ENCODE peak calls at places on chromosomes 4 and X, in seven cellular contexts. L, A, T, U, D, M and J are unnamed samples.

GRCh38 chrX:40153335-40154221 is 55.8 kb upstream of the BCOR start:
- DNase-seq in L (peak), A (no peak), T (peak), U (peak), D (peak), M (peak), J (no peak)

GRCh38 chr4:134585972-134586371 is 384.4 kb upstream of the PABPC4L start:
- DNase-seq in L (no peak), A (peak), T (no peak), U (no peak), D (no peak), M (no peak), J (no peak)

GRCh38 chrX:115563633-115564182 is 2.7 kb downstream of the PLS3 start:
- DNase-seq in L (peak), A (peak), T (peak), U (peak), D (no peak), M (peak), J (peak)

GRCh38 chr4:70829492-70829891 is 10.2 kb downstream of the GRSF1 start:
- DNase-seq in L (no peak), A (no peak), T (no peak), U (no peak), D (no peak), M (no peak), J (no peak)

GRCh38 chrX:142251665-142252064 is 46.6 kb upstream of the MAGEC2 start:
- DNase-seq in L (peak), A (no peak), T (no peak), U (no peak), D (no peak), M (peak), J (no peak)

GRCh38 chr4:118327554-118328241 is 25.1 kb downstream of the PRSS12 start:
- DNase-seq in L (no peak), A (no peak), T (peak), U (no peak), D (no peak), M (no peak), J (peak)

GRCh38 chrX:46803140-46803539 is 33.7 kb upstream of the RP2 start:
- DNase-seq in L (peak), A (no peak), T (peak), U (no peak), D (no peak), M (peak), J (peak)

GRCh38 chr4:84684361-84684760 is 101.4 kb downstream of the CDS1 start:
- DNase-seq in L (no peak), A (no peak), T (no peak), U (no peak), D (no peak), M (no peak), J (no peak)

GRCh38 chrX:97860206-97860605 is 976.5 kb downstream of the RPA4 start:
- DNase-seq in L (peak), A (no peak), T (peak), U (no peak), D (no peak), M (no peak), J (no peak)

GRCh38 chr4:176303938-176304337 is 15.8 kb upstream of the SPCS3 start:
- DNase-seq in L (no peak), A (no peak), T (no peak), U (no peak), D (no peak), M (no peak), J (no peak)

GRCh38 chr4:69773443-69773842 is 13.0 kb upstream of the SULT1B1 start:
- DNase-seq in L (no peak), A (peak), T (no peak), U (no peak), D (no peak), M (peak), J (peak)

GRCh38 chr4:85084371-85085170 is 118.1 kb upstream of the WDFY3 start:
- DNase-seq in L (peak), A (peak), T (peak), U (peak), D (no peak), M (peak), J (peak)

GRCh38 chrX:1249101-1249887 is 19.3 kb upstream of the CSF2RA start:
- DNase-seq in L (peak), A (no peak), T (peak), U (peak), D (peak), M (peak), J (no peak)

GRCh38 chrX:64398088-64398487 is 2.8 kb upstream of the MTMR8 start:
- DNase-seq in L (no peak), A (no peak), T (no peak), U (no peak), D (no peak), M (no peak), J (no peak)

GRCh38 chrX:57453901-57454300 is 137.9 kb upstream of the ZXDB start:
- DNase-seq in L (peak), A (peak), T (peak), U (peak), D (no peak), M (peak), J (peak)

GRCh38 chr4:99180367-99181169 is 36.5 kb upstream of the ADH4 start:
- DNase-seq in L (peak), A (peak), T (peak), U (no peak), D (peak), M (no peak), J (peak)

GRCh38 chrX:13821740-13822139 is 4.8 kb upstream of the GPM6B start:
- DNase-seq in L (no peak), A (no peak), T (no peak), U (no peak), D (no peak), M (no peak), J (no peak)

GRCh38 chrX:150405006-150405405 is 41.9 kb downstream of the MAMLD1 start:
- DNase-seq in L (no peak), A (no peak), T (peak), U (no peak), D (no peak), M (no peak), J (peak)

GRCh38 chr4:47471591-47471990 is 8.1 kb upstream of the COMMD8 start:
- DNase-seq in L (no peak), A (no peak), T (no peak), U (no peak), D (no peak), M (no peak), J (no peak)

GRCh38 chrX:23803931-23804381 is 21.0 kb downstream of the SAT1 start:
- DNase-seq in L (peak), A (peak), T (peak), U (no peak), D (no peak), M (peak), J (peak)

GRCh38 chr4:38743866-38744265 is 38.9 kb downstream of the TLR10 start:
- DNase-seq in L (no peak), A (peak), T (peak), U (no peak), D (no peak), M (no peak), J (no peak)

GRCh38 chrX:40418413-40419195 is 162.2 kb upstream of the ATP6AP2 start:
- DNase-seq in L (peak), A (no peak), T (no peak), U (no peak), D (no peak), M (no peak), J (no peak)

GRCh38 chrX:103396186-103396585 is 19.8 kb downstream of the BEX3 start:
- DNase-seq in L (no peak), A (peak), T (peak), U (no peak), D (no peak), M (no peak), J (peak)

GRCh38 chr4:122963222-122963621 is 40.8 kb upstream of the NUDT6 start:
- DNase-seq in L (peak), A (peak), T (peak), U (no peak), D (no peak), M (no peak), J (peak)

GRCh38 chr4:20020049-20020448 is 231.7 kb upstream of the SLIT2 start:
- DNase-seq in L (peak), A (no peak), T (no peak), U (no peak), D (no peak), M (no peak), J (no peak)

GRCh38 chr4:123848615-123849014 is 452.0 kb downstream of the SPRY1 start:
- DNase-seq in L (no peak), A (peak), T (no peak), U (no peak), D (no peak), M (no peak), J (peak)

GRCh38 chr4:5460106-5460801 is 248.1 kb downstream of the EVC2 start:
- DNase-seq in L (peak), A (peak), T (peak), U (no peak), D (no peak), M (peak), J (peak)

GRCh38 chrX:25006586-25007058 is 9.1 kb downstream of the ARX start:
- DNase-seq in L (no peak), A (no peak), T (no peak), U (no peak), D (no peak), M (no peak), J (no peak)

GRCh38 chr4:4260185-4260751 is 12.2 kb upstream of the TMEM128 start:
- DNase-seq in L (peak), A (peak), T (peak), U (peak), D (no peak), M (peak), J (peak)

GRCh38 chr4:85381968-85382367 is 93.0 kb upstream of the ARHGAP24 start:
- DNase-seq in L (no peak), A (no peak), T (no peak), U (no peak), D (no peak), M (no peak), J (no peak)

GRCh38 chr4:183326853-183327252 is 4.6 kb upstream of the CLDN24 start:
- DNase-seq in L (peak), A (no peak), T (peak), U (no peak), D (no peak), M (no peak), J (no peak)

GRCh38 chr4:104475652-104476051 is 19.0 kb downstream of the CXXC4 start:
- DNase-seq in L (no peak), A (no peak), T (no peak), U (no peak), D (no peak), M (no peak), J (no peak)

GRCh38 chr4:3518941-3519340 is 13.3 kb downstream of the LRPAP1 start:
- DNase-seq in L (no peak), A (no peak), T (no peak), U (no peak), D (no peak), M (no peak), J (no peak)

GRCh38 chr4:37719021-37719420 is 32.8 kb upstream of the RELL1 start:
- DNase-seq in L (peak), A (no peak), T (no peak), U (no peak), D (no peak), M (no peak), J (no peak)

GRCh38 chrX:48467331-48467761 is 2.7 kb downstream of the SLC38A5 start:
- DNase-seq in L (no peak), A (no peak), T (no peak), U (no peak), D (no peak), M (no peak), J (no peak)
- H3K4me3 ChIP-seq in L (no peak), A (peak), T (peak), U (peak), D (no peak), M (no peak), J (peak)

GRCh38 chr4:138050601-138051000 is 191.5 kb downstream of the SLC7A11 start:
- DNase-seq in L (no peak), A (no peak), T (peak), U (no peak), D (no peak), M (no peak), J (no peak)
- TF ChIP-seq CTCF in L (no peak), A (no peak), T (peak), U (no peak), D (no peak), M (no peak), J (no peak)

GRCh38 chr4:141636771-141637460 is 533 bp downstream of the IL15 start:
- DNase-seq in L (peak), A (peak), T (peak), U (peak), D (peak), M (peak), J (peak)
- H3K4me3 ChIP-seq in L (peak), A (peak), T (peak), U (peak), D (peak), M (peak), J (peak)

GRCh38 chr4:6885953-6886557 is 23.6 kb upstream of the TBC1D14 start:
- DNase-seq in L (peak), A (peak), T (peak), U (no peak), D (peak), M (peak), J (peak)
- TF ChIP-seq CTCF in L (peak), A (peak), T (peak), U (peak), D (no peak), M (peak), J (peak)

GRCh38 chr4:184621518-184621917 is 27.7 kb downstream of the CASP3 start:
- DNase-seq in L (no peak), A (no peak), T (no peak), U (no peak), D (no peak), M (no peak), J (no peak)

GRCh38 chr4:184614509-184614908 is 34.7 kb downstream of the CASP3 start:
- DNase-seq in L (no peak), A (no peak), T (no peak), U (no peak), D (no peak), M (no peak), J (no peak)

GRCh38 chr4:184620208-184620867 is 28.9 kb downstream of the CASP3 start:
- DNase-seq in L (no peak), A (no peak), T (no peak), U (no peak), D (no peak), M (no peak), J (no peak)

GRCh38 chr4:184616633-184617471 is 32.4 kb downstream of the CASP3 start:
- DNase-seq in L (no peak), A (no peak), T (no peak), U (peak), D (no peak), M (no peak), J (peak)

DNA sequence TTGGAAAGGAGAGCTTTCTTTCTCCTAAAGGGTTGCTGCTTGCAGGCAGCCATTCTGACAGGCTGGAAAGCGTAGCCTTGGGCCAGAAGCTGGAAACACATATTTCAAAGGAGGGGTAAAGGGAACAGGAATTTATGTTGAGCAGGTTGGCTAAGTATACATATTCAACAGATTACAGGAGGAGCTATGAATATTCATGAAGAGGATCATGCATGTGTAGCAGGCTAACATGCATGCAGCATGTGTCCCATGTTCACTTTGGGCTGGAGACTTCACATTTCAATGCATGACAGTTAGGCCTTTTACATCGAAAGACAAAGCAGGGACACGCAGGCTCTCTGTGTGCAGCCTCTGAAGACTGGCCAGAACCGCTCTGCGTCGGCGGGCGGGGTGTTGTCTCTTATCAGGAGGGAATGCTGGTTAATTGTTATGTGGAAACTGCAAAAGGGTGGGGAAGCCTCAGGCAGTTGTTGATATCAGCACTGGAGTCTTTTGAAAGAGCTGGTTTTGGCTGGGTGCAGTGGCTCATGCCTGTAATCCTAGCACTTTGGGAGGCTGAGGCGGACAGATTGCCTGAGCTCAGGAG is 31.5 kb downstream of the CASP3 start:
- DNase-seq in L (no peak), A (peak), T (no peak), U (no peak), D (no peak), M (no peak), J (peak)
- H3K4me3 ChIP-seq in L (no peak), A (no peak), T (no peak), U (no peak), D (no peak), M (no peak), J (no peak)

DNA sequence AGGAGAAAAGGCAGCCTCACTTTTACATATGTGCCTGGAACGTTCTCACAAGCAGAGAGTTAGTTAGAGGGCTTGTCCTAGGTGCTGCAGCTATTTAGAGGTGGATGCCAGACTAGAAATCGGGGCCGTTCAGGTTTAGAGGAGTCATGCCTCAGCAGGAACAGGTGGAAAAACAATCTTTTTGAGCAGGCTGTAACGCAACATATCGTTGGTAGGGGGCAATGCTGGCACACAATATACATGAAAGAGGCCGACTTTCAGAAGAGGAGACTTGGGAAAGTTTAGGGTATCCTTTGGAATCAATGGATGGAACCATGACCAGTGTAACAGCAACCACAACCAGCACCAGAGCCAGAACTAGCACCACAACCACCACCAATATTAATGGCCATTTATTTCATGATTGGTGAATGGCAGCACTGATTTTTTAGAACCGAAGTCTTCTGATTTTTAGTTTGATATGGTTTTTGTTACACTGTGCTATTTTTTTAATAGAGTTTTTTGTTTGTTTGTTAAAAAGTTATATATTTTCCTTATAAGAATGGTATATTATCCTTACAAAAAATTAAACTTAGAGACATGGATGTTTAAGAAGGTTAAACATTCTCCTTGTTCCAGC is 14.9 kb upstream of the PAQR3 start:
- DNase-seq in L (peak), A (no peak), T (peak), U (no peak), D (no peak), M (peak), J (no peak)
- TF ChIP-seq CTCF in L (peak), A (peak), T (peak), U (peak), D (peak), M (peak), J (peak)

GRCh38 chr4:142353149-142353738 is 492.9 kb downstream of the INPP4B start:
- DNase-seq in L (peak), A (peak), T (peak), U (no peak), D (no peak), M (peak), J (peak)
- H3K4me3 ChIP-seq in L (no peak), A (no peak), T (no peak), U (no peak), D (no peak), M (no peak), J (no peak)

DNA sequence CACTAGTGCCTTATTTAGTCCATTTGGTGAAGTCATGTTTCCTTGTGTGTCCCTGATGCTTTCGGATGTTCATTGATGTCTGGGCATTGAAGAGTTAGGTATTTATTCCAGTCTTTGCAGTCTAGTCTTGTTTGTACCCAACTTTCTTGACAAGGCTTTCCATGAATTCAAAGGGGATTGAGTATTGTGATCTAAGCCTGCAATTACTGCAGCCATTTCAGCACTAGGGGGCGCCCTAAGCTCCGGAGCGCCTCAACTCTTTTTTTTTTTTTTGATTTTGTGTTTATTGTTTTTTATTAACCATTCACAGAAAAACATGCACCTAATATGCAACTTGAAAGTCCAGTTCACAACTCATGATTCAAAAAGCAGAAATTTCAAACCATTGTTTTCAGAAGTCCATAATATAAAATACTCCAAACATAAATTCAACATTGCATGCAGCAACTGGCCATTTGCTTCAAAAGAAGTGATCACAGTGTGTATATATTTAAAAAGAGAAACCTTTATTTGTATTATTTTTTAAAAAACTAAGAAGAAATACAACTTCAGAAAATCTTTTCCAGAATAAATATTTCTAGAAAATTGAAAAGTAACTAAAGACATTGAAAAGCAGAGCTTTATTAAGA is 59.2 kb downstream of the PTPN13 start:
- DNase-seq in L (peak), A (no peak), T (no peak), U (no peak), D (no peak), M (peak), J (no peak)
- TF ChIP-seq CTCF in L (peak), A (peak), T (peak), U (peak), D (no peak), M (peak), J (peak)